ENCODE peak calls at places on chromosomes 6 and 20, in four cellular contexts. N is Ammon's horn, X is heart left ventricle, B is spleen. G is an unnamed sample.

GRCh38 chr6:166351715-166352285 is 9.5 kb upstream of the SFT2D1 start:
- DNase-seq in N (peak), X (no peak), B (no peak), G (no peak)

GRCh38 chr20:25051386-25052155 is 6.4 kb downstream of the ACSS1 start:
- DNase-seq in N (no peak), X (no peak), B (peak), G (no peak)

GRCh38 chr20:49579874-49580817 is 12.2 kb upstream of the PTGIS start:
- DNase-seq in N (no peak), X (no peak), B (peak), G (peak)

GRCh38 chr6:17968081-17968518 is 19.3 kb downstream of the KIF13A start:
- DNase-seq in N (no peak), X (no peak), B (no peak), G (no peak)

GRCh38 chr20:2521369-2522305 is 12.9 kb upstream of the ZNF343 start:
- DNase-seq in N (peak), X (no peak), B (no peak), G (peak)

GRCh38 chr6:41228616-41229015 is 467 bp downstream of the TREML4 start:
- DNase-seq in N (no peak), X (no peak), B (no peak), G (no peak)

GRCh38 chr20:853406-853996 is 20.0 kb downstream of the FAM110A start:
- DNase-seq in N (no peak), X (no peak), B (no peak), G (no peak)

GRCh38 chr6:16409531-16410441 is 171.4 kb downstream of the GMPR start:
- DNase-seq in N (peak), X (no peak), B (peak), G (peak)

GRCh38 chr20:35598899-35599775 is 16.5 kb upstream of the SPAG4 start:
- DNase-seq in N (no peak), X (no peak), B (peak), G (no peak)

GRCh38 chr6:43853066-43853650 is 83.1 kb downstream of the VEGFA start:
- DNase-seq in N (no peak), X (no peak), B (no peak), G (no peak)

GRCh38 chr20:44133424-44133823 is 53.6 kb downstream of the JPH2 start:
- DNase-seq in N (no peak), X (no peak), B (no peak), G (no peak)

GRCh38 chr6:153024401-153025017 is 22.0 kb upstream of the MTRF1L start:
- DNase-seq in N (peak), X (no peak), B (no peak), G (no peak)

GRCh38 chr6:55898342-55898741 is 23.0 kb upstream of the BMP5 start:
- DNase-seq in N (no peak), X (no peak), B (no peak), G (no peak)

GRCh38 chr20:33016581-33017109 is 9.1 kb downstream of the BPIFB2 start:
- DNase-seq in N (no peak), X (no peak), B (peak), G (no peak)